ENCODE peak calls at places on chromosomes 5 and 9, in four cellular contexts. Q is K562, A is GM12878, D is HepG2. O is an unnamed sample.

GRCh38 chr5:133818031-133818431 is 150.4 kb downstream of the C5orf15 start:
- DNase-seq in A (no peak), D (no peak), Q (no peak), O (no peak)

GRCh38 chr5:151755383-151755782 is 3.0 kb downstream of the ATOX1 start:
- DNase-seq in D (peak), A (no peak), Q (no peak), O (no peak)

GRCh38 chr9:99239341-99240055 is 17.4 kb downstream of the SEC61B start:
- DNase-seq in A (no peak), D (no peak), Q (no peak), O (no peak)

GRCh38 chr5:154840435-154841272 is 9.7 kb downstream of the FAXDC2 start:
- DNase-seq in A (no peak), D (no peak), Q (peak), O (no peak)

GRCh38 chr9:132485454-132485853 is 75.4 kb downstream of the CFAP77 start:
- DNase-seq in A (no peak), Q (no peak), D (no peak), O (no peak)

GRCh38 chr5:132644177-132644576 is 13.8 kb upstream of the IL13 start:
- DNase-seq in Q (no peak), D (no peak), A (no peak), O (no peak)

GRCh38 chr5:169161022-169161680 is 139.8 kb downstream of the SLIT3 start:
- DNase-seq in Q (no peak), D (no peak), A (no peak), O (peak)

GRCh38 chr9:120918931-120919638 is 7.5 kb downstream of the TRAF1 start:
- DNase-seq in A (no peak), D (no peak), Q (no peak), O (no peak)

GRCh38 chr9:117094493-117094892 is 320.4 kb downstream of the ASTN2 start:
- DNase-seq in Q (no peak), D (no peak), A (no peak), O (no peak)

GRCh38 chr5:134177197-134178171 is 734 bp upstream of the SKP1 start:
- DNase-seq in D (peak), A (peak), Q (peak), O (no peak)

GRCh38 chr9:97570899-97571298 is 62.3 kb downstream of the TSTD2 start:
- DNase-seq in Q (no peak), D (no peak), A (no peak), O (no peak)

GRCh38 chr5:16437974-16438373 is 27.6 kb downstream of the ZNF622 start:
- DNase-seq in D (no peak), Q (no peak), A (no peak), O (no peak)

GRCh38 chr5:149809919-149810691 is 80.0 kb downstream of the PPARGC1B start:
- DNase-seq in Q (peak), D (no peak), A (no peak), O (no peak)

GRCh38 chr5:154456540-154456939 is 10.7 kb downstream of the SAP30L start:
- DNase-seq in D (no peak), A (no peak), Q (no peak), O (no peak)

GRCh38 chr9:34163439-34163838 is 15.4 kb upstream of the UBAP1 start:
- DNase-seq in Q (peak), A (no peak), D (no peak), O (no peak)

GRCh38 chr9:87711857-87712800 is 13.8 kb upstream of the CTSL start:
- DNase-seq in A (no peak), D (peak), Q (no peak), O (no peak)

GRCh38 chr5:94396687-94397086 is 221.7 kb downstream of the KIAA0825 start:
- DNase-seq in A (no peak), D (no peak), Q (no peak), O (no peak)

GRCh38 chr5:143600396-143601075 is 197.1 kb upstream of the NR3C1 start:
- DNase-seq in D (peak), Q (no peak), A (no peak), O (no peak)

GRCh38 chr9:14967450-14968321 is 57.5 kb upstream of the FREM1 start:
- DNase-seq in Q (no peak), A (no peak), D (peak), O (no peak)

GRCh38 chr5:154368041-154368800 is 77.6 kb upstream of the SAP30L start:
- DNase-seq in Q (no peak), D (peak), A (no peak), O (peak)

GRCh38 chr5:149549461-149550266 is 1.6 kb downstream of the CSNK1A1 start:
- DNase-seq in A (peak), Q (no peak), D (peak), O (no peak)

GRCh38 chr5:112757468-112758208 is 20.0 kb downstream of the APC start:
- DNase-seq in Q (peak), D (peak), A (peak), O (no peak)

GRCh38 chr5:172800088-172800551 is 29.1 kb upstream of the DUSP1 start:
- DNase-seq in Q (no peak), A (no peak), D (no peak), O (no peak)

GRCh38 chr9:20315672-20316071 is 306.6 kb downstream of the MLLT3 start:
- DNase-seq in A (no peak), Q (no peak), D (no peak), O (no peak)

GRCh38 chr9:132609829-132610228 is 27.4 kb downstream of the BARHL1 start:
- DNase-seq in A (no peak), Q (no peak), D (no peak), O (no peak)

GRCh38 chr9:69675563-69675962 is 3.4 kb upstream of the APBA1 start:
- DNase-seq in D (no peak), Q (no peak), A (no peak), O (no peak)

GRCh38 chr5:130727834-130728233 is 437.2 kb downstream of the HINT1 start:
- DNase-seq in A (no peak), Q (no peak), D (no peak), O (no peak)

GRCh38 chr5:41414598-41414997 is 95.8 kb downstream of the PLCXD3 start:
- DNase-seq in Q (no peak), D (peak), A (no peak), O (no peak)

GRCh38 chr5:72268753-72269410 is 51.2 kb downstream of the MRPS27 start:
- DNase-seq in A (no peak), D (peak), Q (peak), O (peak)

GRCh38 chr5:143349127-143349526 is 54.4 kb downstream of the NR3C1 start:
- DNase-seq in D (no peak), Q (no peak), A (no peak), O (no peak)

DNA sequence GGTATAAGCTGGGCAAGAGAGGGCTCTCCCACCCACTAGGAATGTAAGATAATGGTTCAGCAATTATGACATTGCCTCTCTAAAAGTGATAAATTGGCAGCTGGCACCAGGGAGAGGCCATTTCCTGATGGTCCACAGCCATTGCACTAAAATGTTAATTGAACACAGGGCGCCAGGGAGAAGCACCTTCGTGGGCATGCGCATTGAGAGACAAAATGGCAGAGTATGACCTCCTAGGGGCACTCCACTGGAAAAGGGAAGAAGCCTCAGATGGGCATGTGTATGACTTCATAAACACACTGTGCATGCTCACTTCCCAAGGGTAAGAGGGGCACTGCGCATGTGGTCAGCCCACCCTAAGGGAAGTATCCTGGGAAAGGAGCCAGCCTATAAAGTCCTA is 419.2 kb downstream of the AGTPBP1 start:
- DNase-seq in A (no peak), Q (no peak), D (no peak), O (no peak)
- TF ChIP-seq CREM in A (no peak), Q (no peak), D (no peak), O (no peak)

GRCh38 chr5:153267506-153267905 is 223.0 kb upstream of the GRIA1 start:
- DNase-seq in A (no peak), D (no peak), Q (no peak), O (no peak)
- TF ChIP-seq ATF3 in A (no peak), D (no peak), Q (no peak), O (no peak)

GRCh38 chr5:54881286-54882005 is 103.9 kb downstream of the ESM1 start:
- DNase-seq in A (no peak), D (no peak), Q (no peak), O (no peak)
- TF ChIP-seq CREB1 in A (no peak), D (no peak), Q (no peak), O (no peak)

DNA sequence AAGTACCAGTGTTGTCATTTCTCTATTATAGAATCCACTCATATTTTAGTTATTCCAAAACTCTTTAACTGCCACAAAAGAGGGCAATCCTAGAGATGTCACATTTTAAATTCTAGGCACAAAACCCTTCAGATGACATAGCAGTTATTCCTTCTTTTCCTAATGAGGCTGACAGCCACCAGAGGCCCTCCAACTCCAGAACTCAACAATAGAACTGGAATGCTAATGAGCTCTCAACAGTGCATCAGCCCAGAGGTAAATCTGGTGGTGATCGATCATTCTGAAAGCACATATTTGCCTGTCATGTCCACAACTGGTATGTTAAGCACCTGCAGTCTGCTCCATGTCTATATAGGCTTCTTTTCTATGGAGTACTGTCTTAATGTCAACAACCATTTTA is 40.2 kb upstream of the RAB3C start:
- DNase-seq in Q (no peak), D (no peak), A (no peak), O (no peak)
- TF ChIP-seq CREM in Q (no peak), D (no peak), A (no peak), O (no peak)

GRCh38 chr5:73565969-73566547 is 515 bp downstream of the UTP15 start:
- DNase-seq in D (no peak), Q (no peak), A (no peak), O (no peak)
- TF ChIP-seq ATF3 in D (no peak), Q (no peak), A (no peak), O (no peak)

GRCh38 chr9:96243798-96244197 is 58.2 kb downstream of the HSD17B3 start:
- DNase-seq in D (no peak), A (no peak), Q (no peak), O (no peak)

GRCh38 chr9:96242829-96243228 is 59.1 kb downstream of the HSD17B3 start:
- DNase-seq in D (no peak), Q (no peak), A (no peak), O (no peak)

GRCh38 chr9:96245399-96245798 is 56.6 kb downstream of the HSD17B3 start:
- DNase-seq in D (no peak), Q (no peak), A (no peak), O (peak)

GRCh38 chr9:96236854-96237545 is 65.0 kb downstream of the HSD17B3 start:
- DNase-seq in A (no peak), Q (no peak), D (no peak), O (no peak)

DNA sequence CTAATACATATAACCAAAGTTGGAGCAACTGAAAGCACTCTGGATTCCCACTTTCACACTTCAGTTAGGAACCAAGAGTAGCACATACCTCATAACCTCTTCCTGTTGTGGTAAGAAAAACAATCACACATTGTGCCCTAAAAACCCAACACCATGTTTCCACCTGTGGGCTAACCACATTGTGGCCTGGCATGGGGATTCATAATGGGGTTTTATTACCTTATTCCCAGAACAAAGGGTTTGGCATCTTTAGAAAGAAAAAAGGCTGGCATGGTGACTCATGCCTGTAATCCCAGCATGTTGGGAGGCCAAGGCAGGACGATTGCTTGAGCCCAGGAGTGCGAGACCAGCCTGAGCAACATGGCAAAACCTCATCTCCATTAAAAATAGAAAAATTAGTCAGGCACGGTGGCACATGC is 60.6 kb downstream of the HSD17B3 start:
- DNase-seq in A (peak), D (no peak), Q (no peak), O (no peak)
- TF ChIP-seq CREB1 in A (no peak), D (no peak), Q (no peak), O (no peak)

GRCh38 chr5:147635882-147636531 is 126.1 kb upstream of the DPYSL3 start:
- DNase-seq in A (no peak), D (no peak), Q (no peak), O (no peak)
- TF ChIP-seq CREM in A (no peak), D (no peak), Q (no peak), O (no peak)

GRCh38 chr9:137319434-137319975 is 17.4 kb upstream of the NRARP start:
- DNase-seq in A (no peak), Q (no peak), D (no peak), O (no peak)

GRCh38 chr9:137321726-137322361 is 19.8 kb upstream of the NRARP start:
- DNase-seq in Q (no peak), A (no peak), D (no peak), O (no peak)

GRCh38 chr9:137318976-137319375 is 16.9 kb upstream of the NRARP start:
- DNase-seq in A (no peak), D (no peak), Q (peak), O (peak)

GRCh38 chr9:137319976-137320551 is 18.0 kb upstream of the NRARP start:
- DNase-seq in A (no peak), Q (no peak), D (no peak), O (no peak)

DNA sequence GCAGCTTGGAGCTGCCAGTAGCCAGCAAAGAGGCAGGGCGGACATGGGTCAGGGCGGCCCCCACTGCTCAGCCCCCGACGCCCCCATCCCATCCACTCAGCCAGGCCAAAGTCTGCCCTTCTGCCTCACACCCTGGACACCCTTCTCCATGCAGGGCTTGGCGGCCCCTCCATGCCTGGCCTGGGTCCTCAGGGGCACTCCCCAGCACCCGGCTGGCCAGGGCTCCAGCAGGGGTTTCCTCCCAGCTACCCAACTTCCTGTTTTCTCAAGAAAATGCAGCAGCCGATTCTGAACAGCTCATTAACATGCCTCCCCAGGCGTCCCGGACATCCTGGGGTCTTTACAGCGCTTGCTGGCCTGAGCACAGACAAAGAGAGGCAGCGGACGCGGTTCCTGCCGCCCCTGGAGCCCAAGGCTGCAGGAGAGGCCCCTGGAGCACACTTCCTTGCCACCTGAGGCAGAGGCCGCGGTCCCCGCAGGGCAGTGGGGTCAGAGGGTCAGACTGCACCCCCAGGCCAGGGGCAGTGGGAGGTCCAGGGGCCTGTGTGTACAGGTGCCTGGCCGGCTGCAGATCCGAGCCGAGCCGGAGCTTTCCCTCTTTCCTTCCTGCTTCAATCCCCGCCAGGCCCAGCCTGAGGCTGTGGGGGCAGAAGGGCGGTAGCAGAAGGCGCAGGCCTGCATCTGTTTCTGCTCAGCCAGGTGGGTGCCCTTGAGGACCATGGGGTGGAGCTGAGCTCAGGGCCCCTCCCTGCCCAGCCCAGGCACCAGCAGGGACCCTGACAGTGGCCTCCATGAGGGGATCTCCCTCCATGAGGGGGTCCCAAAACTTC is 18.7 kb upstream of the NRARP start:
- DNase-seq in D (no peak), A (no peak), Q (no peak), O (peak)
- TF ChIP-seq ATF3 in D (no peak), A (no peak), Q (no peak), O (no peak)

DNA sequence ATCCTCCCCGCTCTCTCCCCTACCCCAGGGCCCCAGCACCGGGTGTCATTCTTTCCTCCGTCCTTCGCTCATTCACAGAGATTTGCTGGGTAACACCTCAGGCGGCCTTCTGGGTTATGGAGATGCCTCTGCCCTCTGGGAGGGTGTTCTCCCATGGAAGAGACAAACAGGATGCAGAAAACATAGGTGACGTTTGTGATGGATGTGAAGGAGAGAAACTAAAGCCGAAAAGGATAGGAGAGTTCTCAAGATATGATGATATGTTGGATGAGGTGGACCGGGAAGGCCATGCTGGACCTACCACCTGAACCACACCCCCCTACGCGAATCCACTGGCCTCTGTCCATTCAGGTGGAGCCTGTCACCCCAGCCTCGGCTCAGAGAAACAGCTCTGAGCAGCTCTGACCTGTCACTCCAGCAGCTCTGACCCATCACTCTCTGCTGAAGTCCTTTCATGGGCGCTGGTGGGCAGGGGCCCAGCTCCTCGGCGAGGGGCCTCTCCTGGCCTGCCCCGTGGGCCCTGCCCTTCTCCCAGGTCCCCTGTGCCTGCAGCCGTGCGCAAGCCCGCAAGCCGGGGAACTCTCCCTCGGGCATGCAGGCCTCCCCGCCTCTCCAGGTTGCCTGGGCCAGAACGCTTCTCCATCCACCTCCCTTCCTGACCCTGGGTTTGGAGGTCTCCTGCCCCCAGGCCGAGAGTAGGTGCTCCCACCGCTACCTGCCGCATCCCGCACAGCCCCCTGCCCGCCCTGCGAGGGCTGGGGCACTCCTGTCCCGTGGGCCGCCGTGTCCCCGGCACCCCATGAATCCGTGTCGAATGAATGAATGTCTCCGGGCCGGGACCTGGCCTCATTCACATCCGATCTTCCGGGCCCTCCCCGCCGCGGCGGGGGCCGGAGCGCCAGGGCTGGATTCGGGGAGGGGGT is 717 bp upstream of the NCS1 start:
- DNase-seq in A (no peak), Q (no peak), D (no peak), O (peak)
- TF ChIP-seq CREB1 in A (no peak), Q (no peak), D (no peak), O (no peak)

DNA sequence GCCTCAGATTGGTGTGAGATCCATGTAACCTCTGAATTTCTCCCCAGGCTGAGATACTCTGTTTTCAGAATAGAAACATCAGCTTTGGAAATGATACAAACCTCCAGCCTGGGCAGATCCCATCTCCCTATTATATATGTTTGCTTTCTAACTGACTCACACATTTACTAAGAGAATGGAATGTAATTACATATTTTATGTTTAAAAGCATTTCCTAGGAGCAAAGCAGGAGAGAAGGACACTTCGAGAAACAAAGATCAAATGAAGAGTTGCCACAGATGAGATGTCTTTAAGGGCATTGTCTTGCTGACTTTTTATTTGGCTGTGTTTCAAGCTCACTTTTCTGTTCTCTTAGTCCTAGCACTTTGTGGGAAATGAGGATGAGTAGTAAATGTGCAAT is 96.3 kb downstream of the CDH18 start:
- DNase-seq in Q (no peak), D (no peak), A (no peak), O (no peak)
- TF ChIP-seq CREM in Q (no peak), D (no peak), A (no peak), O (no peak)

O was measured in WTC11.